ENCODE peak calls at places on chromosomes 6 and 20, in seven cellular contexts. L is IMR-90, Y is brain microvascular endothelial cell, P is lower leg skin, H is heart right ventricle, T is AG09309, M is cardiac muscle cell. G is an unnamed sample.

GRCh38 chr6:11714798-11715285 is 63.8 kb downstream of the ADTRP start:
- DNase-seq in L (no peak), M (no peak), Y (no peak), T (no peak), H (no peak), P (no peak), G (no peak)

GRCh38 chr6:28953039-28953872 is 29.5 kb upstream of the TRIM27 start:
- DNase-seq in M (peak), P (no peak), Y (peak), L (peak), H (no peak), T (no peak), G (no peak)

GRCh38 chr6:148323344-148323743 is 19.3 kb upstream of the SASH1 start:
- DNase-seq in L (peak), Y (peak), T (peak), P (no peak), H (no peak), M (no peak), G (no peak)

GRCh38 chr6:63649269-63649668 is 13.7 kb downstream of the PHF3 start:
- DNase-seq in Y (no peak), H (no peak), L (no peak), T (no peak), M (no peak), P (no peak), G (no peak)

GRCh38 chr6:74087898-74088297 is 391.9 kb downstream of the CD109 start:
- DNase-seq in L (peak), H (no peak), M (no peak), Y (peak), P (no peak), T (no peak), G (no peak)

GRCh38 chr6:168157272-168158007 is 78.4 kb upstream of the FRMD1 start:
- DNase-seq in L (peak), M (no peak), H (no peak), T (peak), P (peak), Y (peak), G (no peak)

GRCh38 chr20:18202966-18203365 is 65.3 kb downstream of the KAT14 start:
- DNase-seq in T (no peak), P (no peak), Y (no peak), H (no peak), M (no peak), L (no peak), G (no peak)

GRCh38 chr6:79797105-79797504 is 150.2 kb downstream of the ELOVL4 start:
- DNase-seq in P (no peak), M (no peak), T (no peak), L (no peak), H (no peak), Y (no peak), G (no peak)

GRCh38 chr6:128557086-128557485 is 36.7 kb upstream of the PTPRK start:
- DNase-seq in P (no peak), Y (no peak), H (no peak), M (no peak), T (no peak), L (peak), G (no peak)

GRCh38 chr6:1749041-1749440 is 139.3 kb downstream of the FOXC1 start:
- DNase-seq in P (no peak), Y (no peak), L (no peak), T (no peak), H (no peak), M (no peak), G (no peak)

GRCh38 chr20:57332105-57333089 is 2.8 kb downstream of the SPO11 start:
- DNase-seq in L (no peak), P (no peak), Y (no peak), T (no peak), M (peak), H (no peak), G (no peak)

GRCh38 chr6:154593122-154593521 is 82.6 kb upstream of the CNKSR3 start:
- DNase-seq in M (peak), H (peak), L (no peak), Y (no peak), P (no peak), T (no peak), G (no peak)

GRCh38 chr6:53320964-53321363 is 27.8 kb downstream of the ELOVL5 start:
- DNase-seq in M (no peak), P (no peak), L (no peak), T (no peak), Y (no peak), H (no peak), G (no peak)

GRCh38 chr6:13488015-13488895 is 855 bp upstream of the GFOD1 start:
- DNase-seq in T (no peak), Y (peak), M (no peak), L (peak), P (peak), H (peak), G (no peak)

GRCh38 chr6:148700713-148701392 is 46.0 kb upstream of the UST start:
- DNase-seq in P (no peak), M (no peak), T (no peak), Y (peak), H (no peak), L (peak), G (no peak)

GRCh38 chr6:169019727-169020491 is 233.7 kb downstream of the THBS2 start:
- DNase-seq in T (no peak), Y (no peak), P (no peak), M (no peak), H (no peak), L (peak), G (no peak)

GRCh38 chr20:46666818-46667515 is 15.7 kb upstream of the SLC13A3 start:
- DNase-seq in L (no peak), P (peak), T (no peak), Y (no peak), M (no peak), H (no peak), G (no peak)

GRCh38 chr6:42165016-42165415 is 8.1 kb upstream of the GUCA1A start:
- DNase-seq in L (peak), P (no peak), T (peak), Y (no peak), H (no peak), M (no peak), G (no peak)

GRCh38 chr20:50421356-50422340 is 88.5 kb upstream of the PTPN1 start:
- DNase-seq in Y (no peak), P (no peak), T (no peak), M (no peak), L (no peak), H (no peak), G (no peak)

GRCh38 chr6:142945446-142946180 is 637 bp upstream of the HIVEP2 start:
- DNase-seq in L (no peak), M (peak), T (no peak), P (peak), Y (peak), H (no peak), G (no peak)

GRCh38 chr6:14017626-14018475 is 93.1 kb downstream of the RNF182 start:
- DNase-seq in Y (no peak), P (peak), M (no peak), T (no peak), L (no peak), H (no peak), G (no peak)

GRCh38 chr6:11386323-11386722 is 151.2 kb upstream of the TMEM170B start:
- DNase-seq in Y (no peak), M (no peak), P (no peak), L (no peak), H (no peak), T (no peak), G (no peak)

GRCh38 chr20:51529027-51529749 is 13.3 kb downstream of the NFATC2 start:
- DNase-seq in P (no peak), M (peak), H (no peak), Y (peak), L (peak), T (peak), G (no peak)

GRCh38 chr20:47748851-47749250 is 36.4 kb downstream of the SULF2 start:
- DNase-seq in P (no peak), Y (no peak), T (no peak), M (no peak), L (no peak), H (no peak), G (no peak)

GRCh38 chr20:47854687-47855212 is 69.5 kb upstream of the SULF2 start:
- DNase-seq in M (peak), P (no peak), Y (peak), L (peak), T (no peak), H (no peak), G (no peak)

GRCh38 chr20:24960861-24961260 is 11.8 kb downstream of the CST7 start:
- DNase-seq in M (no peak), L (no peak), H (no peak), P (no peak), Y (no peak), T (no peak), G (no peak)

DNA sequence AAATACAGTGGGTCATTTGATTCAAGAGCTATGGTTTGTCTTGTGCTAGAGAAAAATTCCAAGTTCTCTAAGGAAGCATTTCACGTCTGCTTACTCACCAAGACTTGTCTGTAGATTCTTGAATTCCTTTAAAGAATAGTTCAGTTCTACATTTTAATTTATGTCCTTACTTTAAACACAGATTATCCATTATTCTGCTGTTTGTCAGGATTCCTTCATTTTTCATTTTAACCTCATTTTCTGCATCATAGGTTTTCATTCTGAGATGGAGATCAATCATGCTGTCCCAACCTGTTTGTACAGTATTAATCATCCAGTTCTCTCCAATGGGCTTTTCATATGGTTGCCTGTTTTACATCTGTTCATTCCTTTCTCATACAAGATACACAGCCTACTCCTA is 24.5 kb upstream of the POPDC3 start:
- DNase-seq in H (no peak), T (no peak), L (peak), M (no peak), P (no peak), Y (no peak), G (no peak)
- TF ChIP-seq CTCF in H (no peak), T (no peak), L (no peak), M (no peak), P (no peak), Y (no peak), G (no peak)

DNA sequence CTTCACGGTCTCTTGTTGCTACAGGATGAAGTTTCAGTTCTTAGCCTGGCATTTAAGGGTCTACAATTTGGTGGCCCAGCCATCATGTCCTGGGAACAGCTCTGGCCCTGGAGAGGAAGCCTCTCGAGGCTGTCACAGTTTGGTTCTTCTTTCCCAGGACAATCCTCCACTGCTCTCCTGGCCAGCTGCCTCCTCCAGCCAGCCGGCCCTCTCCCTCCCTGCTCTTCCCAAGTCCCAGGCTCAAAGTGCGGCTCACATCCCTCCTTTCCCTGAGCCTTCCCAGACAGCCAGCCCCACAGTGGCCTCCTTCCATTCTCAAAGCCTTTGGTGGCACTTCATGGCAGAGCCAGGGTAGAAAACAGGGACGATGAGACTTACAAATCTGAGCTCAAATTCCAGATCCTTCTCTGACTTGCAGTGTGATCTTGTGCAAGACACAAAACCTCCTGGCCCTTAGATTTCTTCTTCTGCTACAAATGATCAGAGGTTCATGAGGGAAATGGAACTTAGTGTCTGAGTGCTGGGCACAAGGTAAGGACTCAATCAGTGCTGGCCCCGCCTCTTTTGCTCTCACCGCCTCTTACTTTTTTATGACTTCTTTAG is 223.8 kb upstream of the ECI2 start:
- DNase-seq in H (no peak), Y (no peak), P (peak), L (peak), M (no peak), T (no peak), G (no peak)
- H3K4me3 ChIP-seq in H (no peak), Y (no peak), P (no peak), L (no peak), M (no peak), T (peak), G (no peak)

GRCh38 chr6:117265425-117266266 is at the start of gene VGLL2:
- DNase-seq in Y (no peak), T (no peak), H (no peak), M (peak), P (no peak), L (peak), G (no peak)
- TF ChIP-seq CTCF in Y (peak), T (peak), H (no peak), M (peak), P (no peak), L (no peak), G (no peak)

GRCh38 chr6:92847988-92848387 is 571.4 kb downstream of the EPHA7 start:
- DNase-seq in Y (no peak), H (no peak), L (no peak), P (no peak), M (no peak), T (no peak), G (no peak)
- H3K4me3 ChIP-seq in Y (no peak), H (no peak), L (no peak), P (no peak), M (no peak), T (no peak), G (no peak)